ENCODE peak calls at places on chromosomes 2 and 18, in ten cellular contexts. E is progenitor cell of endocrine pancreas, N is bronchial epithelial cell, I is kidney epithelial cell, C is GM23338, O is uterus, D is endothelial cell of umbilical vein, U is K562, Y is RWPE1, P is A549. L is an unnamed sample.
A peak's percentile ranks its signal among the peaks of the same experiment; 100 is the strongest.

GRCh38 chr2:196169521-196169920 is 1.9 kb downstream of the STK17B start:
- DNase-seq in Y (no peak), P (no peak), E (no peak), O (no peak), C (no peak), U (no peak), I (no peak), D (peak; percentile 16), N (no peak), L (no peak)

GRCh38 chr2:46985512-46985911 is 69.9 kb upstream of the MCFD2 start:
- DNase-seq in O (no peak), N (peak; percentile 48), D (no peak), U (no peak), I (no peak), E (no peak), P (no peak), Y (no peak), C (no peak), L (peak; percentile 45)

GRCh38 chr2:237482485-237482884 is 4.6 kb upstream of the MLPH start:
- DNase-seq in N (peak; percentile 59), E (no peak), O (peak; percentile 81), U (no peak), P (no peak), Y (no peak), C (no peak), D (no peak), I (no peak), L (peak; percentile 45)

GRCh38 chr18:13191779-13192178 is 26.8 kb upstream of the LDLRAD4 start:
- DNase-seq in C (peak; percentile 39), P (no peak), N (no peak), I (no peak), D (peak; percentile 4), O (no peak), Y (no peak), U (no peak), E (no peak), L (peak; percentile 29)

GRCh38 chr2:162917626-162918025 is 79.1 kb upstream of the KCNH7 start:
- DNase-seq in I (no peak), Y (no peak), U (no peak), P (no peak), O (no peak), N (no peak), C (no peak), E (no peak), D (no peak), L (no peak)

GRCh38 chr2:214574077-214574775 is 163.4 kb downstream of the VWC2L start:
- DNase-seq in I (no peak), U (no peak), D (no peak), C (no peak), P (no peak), N (no peak), O (no peak), Y (no peak), E (no peak), L (no peak)

GRCh38 chr2:80126596-80127189 is 177.9 kb downstream of the LRRTM1 start:
- DNase-seq in N (peak; percentile 6), I (no peak), D (no peak), E (no peak), O (no peak), P (no peak), C (no peak), Y (peak; percentile 55), U (no peak), L (no peak)

GRCh38 chr18:79553696-79554095 is 125.9 kb upstream of the CTDP1 start:
- DNase-seq in I (no peak), C (no peak), P (no peak), N (no peak), U (no peak), O (no peak), D (no peak), E (no peak), Y (no peak), L (no peak)

GRCh38 chr18:484749-485464 is 15.6 kb downstream of the COLEC12 start:
- DNase-seq in P (no peak), D (no peak), Y (no peak), I (no peak), C (no peak), E (no peak), O (no peak), U (no peak), N (no peak), L (no peak)

GRCh38 chr2:60555794-60556161 is 2.3 kb upstream of the BCL11A start:
- DNase-seq in D (no peak), N (no peak), O (no peak), P (no peak), E (no peak), U (no peak), Y (no peak), C (peak; percentile 94), I (no peak), L (no peak)

GRCh38 chr2:118761791-118762190 is 85.7 kb downstream of the EN1 start:
- DNase-seq in E (no peak), O (no peak), N (no peak), C (no peak), Y (no peak), P (no peak), I (no peak), U (no peak), D (no peak), L (no peak)

GRCh38 chr2:118764855-118765254 is 82.6 kb downstream of the EN1 start:
- DNase-seq in D (no peak), O (no peak), N (no peak), U (no peak), E (no peak), C (no peak), Y (no peak), I (no peak), P (no peak), L (no peak)

DNA sequence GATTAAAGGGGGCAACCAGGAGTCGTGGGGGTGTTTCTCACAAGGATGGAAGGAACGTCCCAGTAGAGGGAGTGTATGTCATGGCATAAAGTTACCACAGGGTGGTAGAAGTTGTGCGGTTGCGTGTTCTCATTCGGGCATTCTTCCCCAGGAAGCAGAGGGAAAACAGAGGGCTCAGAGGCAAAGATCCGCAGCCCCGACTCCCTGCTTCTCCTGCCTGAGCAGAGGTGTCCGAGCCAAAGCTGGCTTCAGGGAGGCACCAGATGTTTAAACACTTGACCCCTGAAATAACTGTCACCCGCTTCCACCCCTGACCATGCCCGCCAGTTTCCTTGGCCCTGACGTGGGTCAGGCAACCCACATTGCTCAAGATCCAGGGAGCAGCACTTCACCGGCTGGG is 83.7 kb downstream of the EN1 start:
- DNase-seq in P (peak; percentile 17), O (no peak), U (no peak), D (no peak), I (no peak), N (peak; percentile 13), C (peak; percentile 81), E (no peak), Y (peak; percentile 32), L (no peak)
- TF ChIP-seq CTCF in P (no peak), O (no peak), U (peak; percentile 38), D (no peak), I (peak; percentile 3), N (peak; percentile 37), C (peak; percentile 74), E (peak; percentile 44), Y (no peak), L (no peak)

GRCh38 chr2:124325667-124326425 is 300.8 kb downstream of the CNTNAP5 start:
- DNase-seq in D (no peak), Y (no peak), N (no peak), P (no peak), O (no peak), I (no peak), E (no peak), U (no peak), C (peak; percentile 29), L (no peak)
- TF ChIP-seq CTCF in D (no peak), Y (no peak), N (no peak), P (no peak), O (no peak), I (peak; percentile 23), E (peak; percentile 51), U (no peak), C (peak; percentile 40), L (no peak)

DNA sequence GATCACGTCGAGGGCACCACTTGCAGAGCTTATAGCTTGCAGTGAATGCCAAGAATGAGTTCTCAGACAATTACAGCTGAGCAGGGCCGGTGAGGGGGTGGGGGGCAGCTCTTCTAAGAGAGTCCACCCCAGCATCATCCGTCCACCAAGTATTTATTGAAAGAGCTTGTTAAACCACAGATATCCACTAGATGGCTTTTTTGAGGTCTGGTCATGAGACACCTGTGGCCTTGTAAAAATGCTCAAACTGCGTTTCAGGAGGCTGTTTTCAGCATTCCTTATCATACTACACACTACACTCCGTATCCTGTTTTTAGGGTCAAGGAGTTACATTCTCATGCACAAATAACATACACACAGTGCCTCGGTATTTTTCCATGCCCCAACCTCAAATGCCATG is 51.5 kb downstream of the DNAJC10 start:
- DNase-seq in P (peak; percentile 4), E (no peak), C (peak; percentile 72), I (no peak), Y (peak; percentile 11), N (peak; percentile 26), O (no peak), D (peak; percentile 81), U (no peak), L (no peak)
- TF ChIP-seq CTCF in P (peak; percentile 49), E (peak; percentile 57), C (peak; percentile 47), I (peak; percentile 34), Y (peak; percentile 46), N (peak; percentile 47), O (no peak), D (peak; percentile 32), U (peak; percentile 59), L (peak; percentile 37)

GRCh38 chr2:102046135-102046901 is 54.6 kb downstream of the IL1R2 start:
- DNase-seq in C (no peak), N (no peak), U (no peak), D (peak; percentile 93), I (no peak), Y (no peak), O (peak; percentile 26), E (no peak), P (no peak), L (no peak)
- TF ChIP-seq CTCF in C (no peak), N (no peak), U (no peak), D (no peak), I (no peak), Y (no peak), O (no peak), E (no peak), P (no peak), L (no peak)